ENCODE peak calls at places on chromosome 5, in seven cellular contexts. One of them, this sample, is unnamed. For H3K4me1, the result is how much of the 10 kb centered on the place peaks cover.

GRCh38 chr5:140242099-140242498 is 60.8 kb downstream of the PFDN1 start:
- DNase-seq in IMR-90: no peak
- DNase-seq in lower lobe of right lung: no peak
- DNase-seq in SJSA1: no peak
- DNase-seq in effector memory CD4-positive, alpha-beta T cell: no peak
- DNase-seq in mammary epithelial cell: no peak
- DNase-seq in SK-N-SH: no peak
- DNase-seq in this sample: peak

GRCh38 chr5:103364074-103364473 is 105.5 kb downstream of the MACIR start:
- DNase-seq in IMR-90: peak
- DNase-seq in lower lobe of right lung: no peak
- DNase-seq in SJSA1: no peak
- DNase-seq in effector memory CD4-positive, alpha-beta T cell: no peak
- DNase-seq in mammary epithelial cell: peak
- DNase-seq in SK-N-SH: no peak
- DNase-seq in this sample: peak

GRCh38 chr5:146084376-146084775 is 21.0 kb downstream of the PLAC8L1 start:
- DNase-seq in IMR-90: no peak
- DNase-seq in lower lobe of right lung: no peak
- DNase-seq in SJSA1: no peak
- DNase-seq in effector memory CD4-positive, alpha-beta T cell: no peak
- DNase-seq in mammary epithelial cell: no peak
- DNase-seq in SK-N-SH: no peak
- DNase-seq in this sample: no peak

GRCh38 chr5:141613344-141613743 is 5.5 kb downstream of the DIAPH1 start:
- DNase-seq in IMR-90: no peak
- DNase-seq in lower lobe of right lung: no peak
- DNase-seq in SJSA1: no peak
- DNase-seq in effector memory CD4-positive, alpha-beta T cell: no peak
- DNase-seq in mammary epithelial cell: no peak
- DNase-seq in SK-N-SH: no peak
- DNase-seq in this sample: no peak

GRCh38 chr5:122942164-122942914 is 94.2 kb downstream of the PPIC start:
- DNase-seq in IMR-90: peak
- DNase-seq in lower lobe of right lung: no peak
- DNase-seq in SJSA1: no peak
- DNase-seq in effector memory CD4-positive, alpha-beta T cell: no peak
- DNase-seq in mammary epithelial cell: peak
- DNase-seq in SK-N-SH: no peak
- DNase-seq in this sample: no peak

GRCh38 chr5:20335978-20336377 is 348.0 kb upstream of the CDH18 start:
- DNase-seq in IMR-90: no peak
- DNase-seq in lower lobe of right lung: no peak
- DNase-seq in SJSA1: no peak
- DNase-seq in effector memory CD4-positive, alpha-beta T cell: no peak
- DNase-seq in mammary epithelial cell: no peak
- DNase-seq in SK-N-SH: no peak
- DNase-seq in this sample: no peak

GRCh38 chr5:63931841-63932240 is 30.4 kb downstream of the HTR1A start:
- DNase-seq in IMR-90: no peak
- DNase-seq in lower lobe of right lung: no peak
- DNase-seq in SJSA1: no peak
- DNase-seq in effector memory CD4-positive, alpha-beta T cell: no peak
- DNase-seq in mammary epithelial cell: no peak
- DNase-seq in SK-N-SH: no peak
- DNase-seq in this sample: no peak

GRCh38 chr5:759111-759741 is 25.3 kb downstream of the ZDHHC11B start:
- DNase-seq in IMR-90: no peak
- DNase-seq in lower lobe of right lung: peak
- DNase-seq in SJSA1: peak
- DNase-seq in effector memory CD4-positive, alpha-beta T cell: peak
- DNase-seq in mammary epithelial cell: no peak
- DNase-seq in SK-N-SH: peak
- DNase-seq in this sample: peak

GRCh38 chr5:157245477-157245876 is 20.4 kb upstream of the CYFIP2 start:
- DNase-seq in IMR-90: no peak
- DNase-seq in lower lobe of right lung: no peak
- DNase-seq in SJSA1: no peak
- DNase-seq in effector memory CD4-positive, alpha-beta T cell: no peak
- DNase-seq in mammary epithelial cell: no peak
- DNase-seq in SK-N-SH: no peak
- DNase-seq in this sample: peak

GRCh38 chr5:122124766-122125165 is 4.6 kb upstream of the ZNF474 start:
- DNase-seq in IMR-90: no peak
- DNase-seq in lower lobe of right lung: no peak
- DNase-seq in SJSA1: no peak
- DNase-seq in effector memory CD4-positive, alpha-beta T cell: no peak
- DNase-seq in mammary epithelial cell: no peak
- DNase-seq in SK-N-SH: no peak
- DNase-seq in this sample: no peak

GRCh38 chr5:157267766-157268480 is 2.0 kb downstream of the CYFIP2 start:
- DNase-seq in IMR-90: no peak
- DNase-seq in lower lobe of right lung: no peak
- DNase-seq in SJSA1: no peak
- DNase-seq in effector memory CD4-positive, alpha-beta T cell: no peak
- DNase-seq in mammary epithelial cell: no peak
- DNase-seq in SK-N-SH: no peak
- DNase-seq in this sample: no peak

GRCh38 chr5:593511-593910 is 18.6 kb upstream of the CEP72 start:
- DNase-seq in IMR-90: no peak
- DNase-seq in lower lobe of right lung: no peak
- DNase-seq in SJSA1: peak
- DNase-seq in effector memory CD4-positive, alpha-beta T cell: no peak
- DNase-seq in mammary epithelial cell: no peak
- DNase-seq in SK-N-SH: no peak
- DNase-seq in this sample: no peak

GRCh38 chr5:58462623-58463230 is 2.8 kb upstream of the PLK2 start:
- DNase-seq in IMR-90: peak
- DNase-seq in lower lobe of right lung: no peak
- DNase-seq in SJSA1: no peak
- DNase-seq in effector memory CD4-positive, alpha-beta T cell: no peak
- DNase-seq in mammary epithelial cell: peak
- DNase-seq in SK-N-SH: peak
- DNase-seq in this sample: peak

GRCh38 chr5:40410939-40411635 is 268.6 kb upstream of the PTGER4 start:
- DNase-seq in IMR-90: peak
- DNase-seq in lower lobe of right lung: no peak
- DNase-seq in SJSA1: no peak
- DNase-seq in effector memory CD4-positive, alpha-beta T cell: no peak
- DNase-seq in mammary epithelial cell: peak
- DNase-seq in SK-N-SH: no peak
- DNase-seq in this sample: peak

GRCh38 chr5:59709346-59709821 is 184.1 kb downstream of the PDE4D start:
- DNase-seq in IMR-90: no peak
- DNase-seq in lower lobe of right lung: no peak
- DNase-seq in SJSA1: no peak
- DNase-seq in effector memory CD4-positive, alpha-beta T cell: no peak
- DNase-seq in mammary epithelial cell: no peak
- DNase-seq in SK-N-SH: no peak
- DNase-seq in this sample: no peak

GRCh38 chr5:434443-435146 is 8.4 kb upstream of the EXOC3 start:
- DNase-seq in IMR-90: no peak
- DNase-seq in lower lobe of right lung: no peak
- DNase-seq in SJSA1: peak
- DNase-seq in effector memory CD4-positive, alpha-beta T cell: no peak
- DNase-seq in mammary epithelial cell: no peak
- DNase-seq in SK-N-SH: no peak
- DNase-seq in this sample: no peak

GRCh38 chr5:37735649-37736347 is 104.0 kb downstream of the GDNF start:
- DNase-seq in IMR-90: peak
- DNase-seq in lower lobe of right lung: no peak
- DNase-seq in SJSA1: no peak
- DNase-seq in effector memory CD4-positive, alpha-beta T cell: no peak
- DNase-seq in mammary epithelial cell: no peak
- DNase-seq in SK-N-SH: no peak
- DNase-seq in this sample: peak

GRCh38 chr5:36482812-36483211 is 123.6 kb upstream of the SLC1A3 start:
- DNase-seq in IMR-90: no peak
- DNase-seq in lower lobe of right lung: no peak
- DNase-seq in SJSA1: no peak
- DNase-seq in effector memory CD4-positive, alpha-beta T cell: no peak
- DNase-seq in mammary epithelial cell: no peak
- DNase-seq in SK-N-SH: no peak
- DNase-seq in this sample: no peak

GRCh38 chr5:135248801-135249231 is 150.2 kb downstream of the MACROH2A1 start:
- DNase-seq in IMR-90: no peak
- DNase-seq in lower lobe of right lung: no peak
- DNase-seq in SJSA1: peak
- DNase-seq in effector memory CD4-positive, alpha-beta T cell: no peak
- DNase-seq in mammary epithelial cell: no peak
- DNase-seq in SK-N-SH: no peak
- DNase-seq in this sample: no peak

GRCh38 chr5:163437309-163438182 is at the start of gene CCNG1:
- DNase-seq in IMR-90: peak
- DNase-seq in lower lobe of right lung: peak
- DNase-seq in SJSA1: peak
- DNase-seq in effector memory CD4-positive, alpha-beta T cell: peak
- DNase-seq in mammary epithelial cell: peak
- DNase-seq in SK-N-SH: peak
- DNase-seq in this sample: peak

GRCh38 chr5:180790524-180790923 is 12.1 kb downstream of the MGAT1 start:
- DNase-seq in IMR-90: no peak
- DNase-seq in lower lobe of right lung: no peak
- DNase-seq in SJSA1: peak
- DNase-seq in effector memory CD4-positive, alpha-beta T cell: no peak
- DNase-seq in mammary epithelial cell: no peak
- DNase-seq in SK-N-SH: no peak
- DNase-seq in this sample: no peak

DNA sequence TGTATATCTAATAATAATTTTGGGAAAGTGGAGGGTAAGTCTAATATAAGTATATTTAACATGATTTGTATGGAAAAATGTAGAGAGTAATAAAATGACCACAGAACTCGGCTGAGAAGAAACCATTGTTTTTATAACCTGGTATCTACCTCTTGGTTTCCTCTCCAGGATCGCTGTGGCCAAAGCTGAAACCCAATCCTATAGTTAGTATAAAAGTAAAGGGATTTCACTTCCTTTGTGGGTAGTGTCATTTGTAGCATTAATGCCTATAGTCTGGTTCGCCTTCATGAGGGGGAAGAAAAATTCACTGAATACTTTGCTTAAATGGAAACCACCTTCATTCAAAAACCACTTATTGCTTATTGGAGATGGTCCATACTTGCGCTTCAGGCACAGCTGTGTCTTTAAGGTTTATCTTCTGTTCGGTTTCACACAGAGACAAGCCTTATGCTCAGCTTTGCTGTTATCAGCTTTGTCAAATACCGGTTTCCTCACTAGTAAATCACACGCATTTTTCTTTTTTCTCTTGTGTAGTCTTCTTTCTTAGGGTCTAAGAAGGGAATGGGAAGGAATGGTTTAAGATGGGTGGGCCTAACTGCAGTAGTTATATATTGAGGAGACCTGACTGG is 12.1 kb downstream of the PIK3R1 start:
- DNase-seq in IMR-90: no peak
- DNase-seq in lower lobe of right lung: no peak
- DNase-seq in SJSA1: no peak
- DNase-seq in effector memory CD4-positive, alpha-beta T cell: no peak
- DNase-seq in mammary epithelial cell: no peak
- DNase-seq in SK-N-SH: no peak
- DNase-seq in this sample: no peak
- H3K4me1 ChIP-seq in IMR-90: under half
- H3K4me1 ChIP-seq in lower lobe of right lung: half or more
- H3K4me1 ChIP-seq in SJSA1: under half
- H3K4me1 ChIP-seq in effector memory CD4-positive, alpha-beta T cell: under half
- H3K4me1 ChIP-seq in mammary epithelial cell: half or more
- H3K4me1 ChIP-seq in SK-N-SH: under half
- H3K4me1 ChIP-seq in this sample: under half

DNA sequence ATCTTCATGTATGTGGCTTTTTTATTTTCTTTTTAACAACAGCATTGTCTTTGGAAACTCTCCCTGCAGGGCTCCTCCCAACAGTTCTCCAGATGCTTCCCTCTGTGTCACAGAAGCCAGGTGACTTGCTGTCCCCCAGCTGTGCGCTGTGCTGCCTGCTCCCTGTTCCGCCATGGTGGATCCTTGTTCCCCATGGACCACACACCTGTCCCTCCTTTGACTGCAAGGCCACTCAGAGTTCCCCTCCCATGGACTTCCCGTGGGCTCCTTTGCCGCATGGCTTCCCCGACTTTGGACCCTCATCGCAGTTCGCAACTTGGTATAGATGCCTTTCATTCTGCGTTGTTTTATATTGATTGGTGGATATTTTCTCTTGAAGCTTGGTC is 18.6 kb downstream of the ANKRD33B start:
- DNase-seq in IMR-90: no peak
- DNase-seq in lower lobe of right lung: no peak
- DNase-seq in SJSA1: peak
- DNase-seq in effector memory CD4-positive, alpha-beta T cell: no peak
- DNase-seq in mammary epithelial cell: no peak
- DNase-seq in SK-N-SH: no peak
- DNase-seq in this sample: no peak
- H3K4me1 ChIP-seq in IMR-90: under half
- H3K4me1 ChIP-seq in lower lobe of right lung: under half
- H3K4me1 ChIP-seq in SJSA1: under half
- H3K4me1 ChIP-seq in effector memory CD4-positive, alpha-beta T cell: under half
- H3K4me1 ChIP-seq in mammary epithelial cell: under half
- H3K4me1 ChIP-seq in SK-N-SH: under half
- H3K4me1 ChIP-seq in this sample: under half

DNA sequence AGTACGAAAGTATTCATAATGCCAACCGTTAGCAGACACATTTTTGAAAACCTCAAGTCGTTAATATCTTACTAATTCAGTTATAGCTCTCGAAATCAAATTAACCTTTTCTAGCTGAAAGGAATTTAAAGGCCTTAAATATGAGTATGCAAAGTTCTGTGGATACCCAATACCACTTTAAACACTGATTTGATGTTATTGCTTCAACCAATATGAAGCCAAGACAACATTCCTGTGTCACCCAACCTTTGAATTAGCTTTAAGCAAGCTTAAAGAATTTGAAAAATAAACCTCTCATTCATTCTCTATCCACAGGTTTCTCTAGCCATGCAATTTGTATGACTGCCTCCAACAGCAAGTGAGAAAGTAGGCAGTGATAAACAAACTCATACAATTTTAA is 204.4 kb downstream of the MCTP1 start:
- DNase-seq in IMR-90: no peak
- DNase-seq in lower lobe of right lung: no peak
- DNase-seq in SJSA1: no peak
- DNase-seq in effector memory CD4-positive, alpha-beta T cell: no peak
- DNase-seq in mammary epithelial cell: no peak
- DNase-seq in SK-N-SH: no peak
- DNase-seq in this sample: no peak
- H3K4me1 ChIP-seq in IMR-90: under half
- H3K4me1 ChIP-seq in lower lobe of right lung: under half
- H3K4me1 ChIP-seq in SJSA1: under half
- H3K4me1 ChIP-seq in effector memory CD4-positive, alpha-beta T cell: under half
- H3K4me1 ChIP-seq in mammary epithelial cell: under half
- H3K4me1 ChIP-seq in SK-N-SH: under half
- H3K4me1 ChIP-seq in this sample: under half

DNA sequence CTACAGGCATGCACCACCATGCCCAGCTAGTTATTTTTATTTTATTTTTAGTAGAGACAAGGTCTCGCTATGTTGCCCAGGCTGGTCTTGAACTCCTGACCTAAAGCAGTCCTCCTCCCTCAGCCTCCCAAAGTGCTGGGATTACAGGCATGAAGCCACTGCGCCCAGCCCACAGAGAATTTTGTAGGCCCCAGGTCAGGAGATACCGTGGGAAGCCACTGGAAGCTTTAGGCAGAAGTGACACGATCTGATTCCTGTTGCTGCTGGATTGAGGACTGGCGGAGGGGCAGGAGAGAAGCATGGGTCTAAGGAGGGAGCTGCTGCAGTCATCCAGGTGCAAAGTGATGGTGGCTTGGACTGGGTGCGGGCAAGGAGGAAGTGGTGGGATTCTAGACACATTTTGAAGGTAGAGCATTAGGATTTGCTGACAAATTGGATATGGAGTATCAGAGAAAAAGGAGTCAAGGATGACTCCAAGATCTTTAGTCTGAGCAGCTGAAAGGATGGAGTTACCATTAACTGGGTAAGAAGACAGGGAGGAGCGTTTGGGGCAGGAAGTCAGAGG is 20.7 kb downstream of the TCF7 start:
- DNase-seq in IMR-90: no peak
- DNase-seq in lower lobe of right lung: no peak
- DNase-seq in SJSA1: no peak
- DNase-seq in effector memory CD4-positive, alpha-beta T cell: no peak
- DNase-seq in mammary epithelial cell: no peak
- DNase-seq in SK-N-SH: no peak
- DNase-seq in this sample: no peak
- H3K4me1 ChIP-seq in IMR-90: under half
- H3K4me1 ChIP-seq in lower lobe of right lung: under half
- H3K4me1 ChIP-seq in SJSA1: under half
- H3K4me1 ChIP-seq in effector memory CD4-positive, alpha-beta T cell: half or more
- H3K4me1 ChIP-seq in mammary epithelial cell: under half
- H3K4me1 ChIP-seq in SK-N-SH: under half
- H3K4me1 ChIP-seq in this sample: under half